ENCODE peak calls at places on chromosomes 2 and 18, in eight cellular contexts. A is astrocyte of the spinal cord; T is dorsolateral prefrontal cortex; V is GM12878; W is CD8-positive, alpha-beta T cell; O is endodermal cell; G is fibroblast of lung; B is PC-3. Z is an unnamed sample.
A peak's percentile ranks its signal among the peaks of the same experiment; 100 is the strongest.

GRCh38 chr2:71073475-71073874 is 5.0 kb downstream of the NAGK start:
- DNase-seq in W (no peak), T (no peak), B (no peak), G (no peak), O (peak; percentile 17), V (no peak), A (no peak), Z (no peak)

GRCh38 chr2:171069286-171069956 is 91.3 kb downstream of the TLK1 start:
- DNase-seq in T (no peak), G (no peak), O (no peak), W (no peak), V (no peak), B (no peak), A (no peak), Z (no peak)

GRCh38 chr18:64409511-64409910 is 260.6 kb upstream of the LINC00305 start:
- DNase-seq in G (peak; percentile 5), B (peak; percentile 50), A (peak; percentile 16), T (no peak), O (no peak), W (no peak), V (no peak), Z (peak; percentile 22)

GRCh38 chr2:152740743-152741328 is 22.4 kb downstream of the ARL6IP6 start:
- DNase-seq in W (no peak), A (peak; percentile 78), G (peak; percentile 81), V (no peak), B (peak; percentile 80), T (no peak), O (no peak), Z (peak; percentile 49)

GRCh38 chr2:237361194-237361986 is 52.6 kb downstream of the COL6A3 start:
- DNase-seq in V (no peak), O (no peak), A (no peak), T (no peak), W (no peak), G (peak; percentile 80), B (no peak), Z (no peak)

GRCh38 chr2:222802502-222803196 is 58.2 kb upstream of the ACSL3 start:
- DNase-seq in T (no peak), O (no peak), V (no peak), A (no peak), B (no peak), G (no peak), W (no peak), Z (no peak)

GRCh38 chr2:1623906-1624445 is 120.3 kb downstream of the PXDN start:
- DNase-seq in A (no peak), W (no peak), O (no peak), V (no peak), T (no peak), B (no peak), G (no peak), Z (no peak)

GRCh38 chr18:31658670-31659573 is 25.5 kb downstream of the B4GALT6 start:
- DNase-seq in V (peak; percentile 89), O (no peak), A (peak; percentile 48), W (no peak), T (no peak), G (no peak), B (peak; percentile 23), Z (peak; percentile 60)

GRCh38 chr2:36633470-36634092 is 35.6 kb upstream of the FEZ2 start:
- DNase-seq in V (no peak), O (no peak), A (no peak), G (no peak), T (no peak), B (peak; percentile 40), W (no peak), Z (no peak)

GRCh38 chr2:147989809-147990403 is 30.6 kb downstream of the ORC4 start:
- DNase-seq in W (no peak), G (peak; percentile 80), O (no peak), B (peak; percentile 66), T (no peak), A (peak; percentile 72), V (peak; percentile 31), Z (peak; percentile 62)

DNA sequence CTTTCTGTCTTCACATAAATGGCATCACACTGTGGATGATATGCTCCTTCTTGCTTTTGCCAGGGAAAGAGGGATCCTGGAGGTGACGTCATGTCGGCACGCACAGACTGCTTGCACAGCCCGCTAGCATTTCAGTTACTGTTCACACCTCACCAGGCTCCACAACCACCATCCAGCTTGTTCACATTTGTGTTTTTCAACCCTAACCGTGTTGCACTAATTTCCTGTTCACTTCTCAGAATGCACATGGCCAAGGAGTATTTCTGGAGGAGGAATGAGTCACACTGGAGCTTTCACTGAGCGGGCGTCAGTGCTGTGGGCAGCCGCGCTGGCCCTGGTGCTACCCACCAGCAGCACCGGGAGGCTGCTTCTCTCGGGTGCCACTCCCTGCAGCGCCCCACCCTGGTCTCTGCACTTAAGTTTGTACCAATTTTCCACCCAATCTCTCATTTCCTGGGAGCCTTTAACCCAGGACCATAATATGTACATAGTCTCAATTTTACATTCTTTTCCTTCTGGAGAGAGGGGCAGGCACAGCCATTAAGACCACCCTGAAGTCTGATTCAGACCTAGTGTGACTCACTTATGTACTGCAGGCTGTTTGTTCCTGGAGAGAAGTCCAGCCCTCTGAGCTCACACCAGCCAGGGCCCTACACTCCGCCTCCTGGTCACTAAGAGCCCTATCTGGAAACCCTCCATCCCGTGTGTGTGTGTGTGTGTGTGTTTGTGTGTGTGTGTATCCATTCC is 65.1 kb downstream of the MBP start:
- DNase-seq in O (no peak), T (peak; percentile 74), W (no peak), V (peak; percentile 59), B (peak; percentile 86), A (peak; percentile 96), G (peak; percentile 95), Z (no peak)
- TF ChIP-seq CTCF in O (no peak), T (no peak), W (no peak), V (peak; percentile 18), B (peak; percentile 37), A (peak; percentile 7), G (no peak), Z (no peak)

GRCh38 chr2:128178650-128179460 is 87.9 kb downstream of the UGGT1 start:
- DNase-seq in A (peak; percentile 68), W (no peak), V (no peak), B (peak; percentile 46), G (peak; percentile 88), O (peak; percentile 83), T (peak; percentile 74), Z (peak; percentile 32)
- TF ChIP-seq CTCF in A (peak; percentile 93), W (peak; percentile 27), V (peak; percentile 57), B (peak; percentile 86), G (peak; percentile 93), O (peak; percentile 97), T (peak; percentile 89), Z (peak; percentile 61)

GRCh38 chr2:55063713-55064323 is 13.6 kb upstream of the RTN4 start:
- DNase-seq in V (no peak), A (no peak), W (no peak), T (no peak), O (no peak), B (no peak), G (no peak), Z (no peak)
- TF ChIP-seq CTCF in V (no peak), A (peak; percentile 15), W (no peak), T (no peak), O (peak; percentile 64), B (no peak), G (no peak), Z (no peak)

GRCh38 chr2:164478205-164478604 is 143.1 kb downstream of the GRB14 start:
- DNase-seq in V (no peak), W (no peak), T (no peak), B (no peak), G (no peak), O (no peak), A (no peak), Z (no peak)

GRCh38 chr2:164474873-164475272 is 146.4 kb downstream of the GRB14 start:
- DNase-seq in A (no peak), O (no peak), G (no peak), W (no peak), V (no peak), B (no peak), T (no peak), Z (no peak)

GRCh38 chr2:164479460-164479859 is 141.8 kb downstream of the GRB14 start:
- DNase-seq in A (peak; percentile 60), V (no peak), B (peak; percentile 40), W (no peak), O (peak; percentile 78), G (peak; percentile 41), T (peak; percentile 51), Z (no peak)
- TF ChIP-seq CTCF in A (peak; percentile 54), V (no peak), B (peak; percentile 71), W (no peak), O (peak; percentile 82), G (peak; percentile 45), T (peak; percentile 50), Z (peak; percentile 8)

GRCh38 chr2:180406687-180407086 is 399.6 kb upstream of the CWC22 start:
- DNase-seq in B (no peak), W (no peak), T (no peak), V (no peak), G (no peak), A (no peak), O (no peak), Z (no peak)

DNA sequence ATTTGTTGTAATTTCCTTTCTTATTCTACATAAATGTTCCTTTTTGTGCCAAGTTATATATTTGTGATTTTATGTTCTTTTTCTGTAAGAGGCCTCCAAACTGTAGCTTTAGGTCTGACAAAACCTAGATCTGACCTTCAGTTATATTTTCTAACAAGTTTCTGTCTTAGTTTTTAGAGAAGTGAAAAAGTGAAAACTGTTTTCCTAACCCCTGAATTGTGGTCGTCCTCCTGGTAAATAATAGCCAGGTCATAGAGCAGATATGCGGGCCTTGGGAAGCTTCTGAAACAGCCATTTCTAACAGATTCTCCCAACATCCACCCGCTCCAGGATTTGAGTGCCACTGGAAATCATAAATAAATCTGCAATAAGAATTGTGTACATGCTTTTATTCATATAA is 398.4 kb upstream of the CWC22 start:
- DNase-seq in T (no peak), O (no peak), V (no peak), W (no peak), G (no peak), B (no peak), A (no peak), Z (no peak)
- TF ChIP-seq CTCF in T (no peak), O (no peak), V (no peak), W (no peak), G (no peak), B (no peak), A (no peak), Z (no peak)

DNA sequence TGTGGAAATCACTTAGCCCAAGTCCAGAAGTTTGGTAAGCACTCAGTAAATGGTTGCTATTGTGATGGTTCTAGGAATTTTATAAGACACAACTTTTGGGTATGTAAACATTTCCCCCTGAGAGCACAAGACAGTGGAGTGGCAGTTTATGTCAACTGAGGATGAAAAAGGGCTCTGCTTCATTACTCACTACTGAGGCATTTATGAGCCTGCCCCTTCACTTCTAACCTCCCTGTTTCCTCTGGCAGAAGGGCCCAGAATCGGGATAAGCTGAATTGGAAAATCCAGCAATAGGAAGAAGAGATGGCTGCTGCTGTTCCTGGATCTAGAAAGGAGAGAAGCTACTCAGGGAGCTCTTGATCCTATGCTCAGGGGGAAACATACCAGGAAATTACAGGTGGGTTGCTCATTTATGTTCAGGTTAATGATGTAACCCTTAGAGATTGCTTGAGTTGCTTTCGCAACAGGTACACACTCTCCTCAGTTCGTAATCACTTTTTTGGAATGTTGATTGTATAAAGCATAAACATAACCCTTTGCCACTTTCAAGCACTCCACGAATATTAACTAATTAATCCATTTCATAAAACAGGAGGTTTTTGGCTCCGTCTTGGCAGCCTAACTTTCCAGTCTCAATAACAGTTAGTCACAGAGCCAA is 46.3 kb downstream of the ADCYAP1 start:
- DNase-seq in T (no peak), A (no peak), G (no peak), B (peak; percentile 46), O (no peak), V (no peak), W (no peak), Z (no peak)
- TF ChIP-seq CTCF in T (no peak), A (no peak), G (no peak), B (no peak), O (no peak), V (no peak), W (no peak), Z (no peak)

Z was measured in GM10248.